ENCODE peak calls at places on chromosomes 16 and 17, in five cellular contexts. C, I, K, N and G are unnamed samples. For H3K9me3, the result is how much of the 10 kb centered on the place peaks cover.

GRCh38 chr17:376936-377863 is 24.6 kb upstream of the RPH3AL start:
- DNase-seq in C (no peak), N (no peak), K (no peak), I (peak), G (peak)

GRCh38 chr16:11624645-11625607 is 38.2 kb upstream of the LITAF start:
- DNase-seq in C (no peak), K (no peak), I (no peak), N (no peak), G (no peak)

GRCh38 chr16:48053346-48053745 is 102.4 kb downstream of the ABCC12 start:
- DNase-seq in I (no peak), N (no peak), K (no peak), C (peak), G (no peak)

GRCh38 chr17:63132509-63132911 is 166.5 kb downstream of the TANC2 start:
- DNase-seq in K (no peak), N (no peak), I (no peak), C (no peak), G (no peak)

GRCh38 chr17:67239597-67239996 is 5.4 kb downstream of the HELZ start:
- DNase-seq in I (no peak), C (no peak), N (no peak), K (no peak), G (no peak)

GRCh38 chr17:5014357-5014756 is 16.6 kb downstream of the KIF1C start:
- DNase-seq in C (no peak), K (no peak), N (no peak), I (no peak), G (no peak)

GRCh38 chr17:55614061-55614460 is 102.8 kb upstream of the SMIM36 start:
- DNase-seq in I (no peak), C (no peak), N (no peak), K (no peak), G (no peak)

GRCh38 chr16:28211758-28212531 is at the start of gene XPO6:
- DNase-seq in K (peak), I (peak), N (peak), C (peak), G (peak)

GRCh38 chr17:30958187-30958586 is 12.7 kb upstream of the RNF135 start:
- DNase-seq in K (no peak), C (no peak), I (no peak), N (no peak), G (peak)

GRCh38 chr17:28983286-28984240 is 22.3 kb downstream of the SEZ6 start:
- DNase-seq in K (no peak), I (no peak), C (no peak), N (no peak), G (peak)

GRCh38 chr17:50015146-50015545 is 20.1 kb upstream of the DLX3 start:
- DNase-seq in C (no peak), I (no peak), K (no peak), N (no peak), G (no peak)

GRCh38 chr17:63275318-63275967 is 170.7 kb downstream of the CYB561 start:
- DNase-seq in K (no peak), N (no peak), I (no peak), C (peak), G (no peak)

GRCh38 chr17:38879878-38880727 is 10.2 kb downstream of the LASP1 start:
- DNase-seq in C (peak), I (peak), K (peak), N (no peak), G (peak)

GRCh38 chr17:79424471-79425185 is 186.2 kb downstream of the RBFOX3 start:
- DNase-seq in K (no peak), C (no peak), I (no peak), N (no peak), G (no peak)

GRCh38 chr16:58198022-58198683 is at the start of gene CSNK2A2:
- DNase-seq in N (no peak), I (peak), C (peak), K (peak), G (peak)

GRCh38 chr16:58195771-58196170 is 2.1 kb downstream of the CSNK2A2 start:
- DNase-seq in I (no peak), N (no peak), K (no peak), C (no peak), G (no peak)

GRCh38 chr16:58196898-58197313 is 1.0 kb downstream of the CSNK2A2 start:
- DNase-seq in I (no peak), K (no peak), N (no peak), C (no peak), G (no peak)

GRCh38 chr16:58198739-58199411 is 969 bp upstream of the CSNK2A2 start:
- DNase-seq in K (no peak), N (no peak), I (no peak), C (no peak), G (no peak)

DNA sequence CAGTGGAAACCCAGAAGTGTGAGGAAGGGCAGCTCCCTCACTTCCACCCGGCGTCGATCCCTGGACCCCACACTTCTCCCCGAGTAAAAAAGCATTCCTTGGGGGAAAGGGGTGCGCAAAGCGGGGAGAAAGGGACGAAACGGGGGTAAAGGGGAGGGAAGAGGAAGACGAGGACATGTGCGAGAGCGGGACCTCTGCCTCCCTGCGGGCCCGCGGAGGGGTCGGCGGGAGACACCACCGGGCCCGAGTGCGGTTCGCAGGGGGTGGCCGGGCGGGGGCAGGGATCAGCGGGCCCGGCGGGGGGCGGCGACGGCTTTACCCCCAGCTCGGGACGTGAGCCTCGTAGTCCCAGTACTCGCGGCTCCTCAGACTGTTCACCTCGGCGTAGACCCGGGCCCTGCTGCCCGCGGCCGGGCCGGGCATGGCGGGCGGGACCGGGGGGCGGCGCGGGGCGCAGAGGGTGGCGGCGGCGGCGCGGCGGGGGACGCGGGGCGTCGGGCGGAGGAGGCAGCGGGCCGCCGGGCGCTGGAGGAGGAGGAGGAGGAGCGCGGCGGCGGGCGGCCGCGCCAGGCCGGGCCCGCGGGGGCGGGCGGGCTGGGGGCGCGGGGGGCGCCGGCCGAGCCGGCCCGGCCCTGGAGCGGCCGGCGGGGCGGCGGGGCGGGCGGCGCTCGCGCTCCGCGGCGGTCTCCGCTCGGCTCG is 443 bp downstream of the CSNK2A2 start:
- DNase-seq in I (peak), C (no peak), K (no peak), N (no peak), G (peak)
- H3K9me3 ChIP-seq in I (under half), C (under half), K (under half), N (under half), G (under half)

DNA sequence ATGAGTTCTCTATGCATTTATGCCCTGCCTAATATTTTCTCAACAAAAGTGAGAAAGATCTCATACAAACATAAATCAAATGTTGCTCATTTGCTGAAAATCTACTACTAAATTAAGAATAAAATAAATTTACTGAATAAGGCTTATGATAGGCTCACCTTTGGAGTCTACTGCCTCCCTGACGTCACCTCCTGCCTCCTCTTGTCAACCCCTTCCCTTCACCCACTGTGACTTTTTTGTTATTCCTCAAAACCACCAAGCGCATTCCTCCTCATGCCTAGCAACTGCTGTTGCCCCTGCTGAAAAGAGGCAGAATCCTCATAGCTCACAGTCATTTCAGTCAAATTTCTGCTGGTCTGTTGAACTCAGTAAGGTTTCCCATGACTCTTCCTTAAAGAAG is 2422.2 kb downstream of the TP53TG3F start:
- DNase-seq in I (no peak), N (no peak), K (no peak), C (no peak), G (no peak)
- H3K9me3 ChIP-seq in I (under half), N (under half), K (under half), C (under half), G (under half)

DNA sequence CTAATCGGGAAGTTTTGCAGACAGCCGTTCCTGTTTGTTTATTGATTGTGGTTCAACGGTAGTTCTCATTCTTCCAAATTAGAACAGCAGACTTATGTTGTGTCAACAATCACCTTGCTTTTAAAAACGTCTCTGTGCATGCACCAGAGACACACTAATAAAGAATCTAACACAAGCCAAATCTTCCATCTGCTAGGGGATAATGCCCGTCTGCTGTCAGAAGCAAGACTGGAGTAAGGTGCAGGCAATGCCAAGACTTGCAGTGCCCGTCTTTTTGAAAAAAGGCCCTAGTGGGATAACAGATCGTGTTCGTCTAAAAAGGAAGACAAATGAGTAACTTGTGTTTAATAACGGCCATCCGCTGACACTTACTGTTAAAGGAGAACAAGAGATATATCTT is 158.4 kb downstream of the KCNJ2 start:
- DNase-seq in K (no peak), I (no peak), N (no peak), C (no peak), G (no peak)
- H3K9me3 ChIP-seq in K (under half), I (under half), N (under half), C (under half), G (under half)

GRCh38 chr16:35637683-35638082 is 2178.3 kb downstream of the TP53TG3F start:
- DNase-seq in C (no peak), N (no peak), K (no peak), I (no peak), G (no peak)
- H3K9me3 ChIP-seq in C (under half), N (under half), K (under half), I (under half), G (under half)

GRCh38 chr17:51961689-51962088 is 196.8 kb downstream of the CA10 start:
- DNase-seq in K (no peak), I (no peak), N (no peak), C (no peak), G (peak)
- H3K9me3 ChIP-seq in K (under half), I (under half), N (under half), C (under half), G (under half)

GRCh38 chr17:69796093-69796492 is 278.9 kb upstream of the KCNJ16 start:
- DNase-seq in C (no peak), K (no peak), N (no peak), I (no peak), G (no peak)

GRCh38 chr17:69802045-69802740 is 272.8 kb upstream of the KCNJ16 start:
- DNase-seq in N (no peak), K (no peak), I (no peak), C (no peak), G (no peak)

GRCh38 chr17:69800870-69801269 is 274.2 kb upstream of the KCNJ16 start:
- DNase-seq in N (no peak), I (no peak), K (no peak), C (no peak), G (no peak)

GRCh38 chr17:69801368-69801767 is 273.7 kb upstream of the KCNJ16 start:
- DNase-seq in C (no peak), N (no peak), I (no peak), K (no peak), G (no peak)
- H3K9me3 ChIP-seq in C (under half), N (under half), I (under half), K (under half), G (under half)

DNA sequence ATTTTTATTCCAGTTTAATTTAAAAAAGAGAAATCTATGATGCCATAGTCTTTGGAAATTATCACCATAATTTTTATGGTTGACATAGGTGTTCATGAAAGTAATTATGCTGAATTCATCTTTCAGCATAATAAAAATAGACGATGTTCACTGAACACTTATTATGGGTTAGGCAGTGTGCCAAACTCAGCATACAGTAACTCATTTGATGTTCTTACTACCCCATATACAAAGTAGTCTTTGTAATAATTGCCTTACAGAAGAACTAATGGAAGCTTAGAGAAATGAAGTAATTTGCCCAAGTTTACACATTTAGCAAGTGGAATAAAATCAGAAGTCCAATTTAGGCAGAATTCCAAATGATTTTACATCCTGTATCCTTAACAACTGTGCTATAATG is 852.2 kb upstream of the GOT2 start:
- DNase-seq in K (no peak), I (no peak), C (no peak), N (no peak), G (no peak)
- H3K9me3 ChIP-seq in K (under half), I (under half), C (under half), N (under half), G (under half)

DNA sequence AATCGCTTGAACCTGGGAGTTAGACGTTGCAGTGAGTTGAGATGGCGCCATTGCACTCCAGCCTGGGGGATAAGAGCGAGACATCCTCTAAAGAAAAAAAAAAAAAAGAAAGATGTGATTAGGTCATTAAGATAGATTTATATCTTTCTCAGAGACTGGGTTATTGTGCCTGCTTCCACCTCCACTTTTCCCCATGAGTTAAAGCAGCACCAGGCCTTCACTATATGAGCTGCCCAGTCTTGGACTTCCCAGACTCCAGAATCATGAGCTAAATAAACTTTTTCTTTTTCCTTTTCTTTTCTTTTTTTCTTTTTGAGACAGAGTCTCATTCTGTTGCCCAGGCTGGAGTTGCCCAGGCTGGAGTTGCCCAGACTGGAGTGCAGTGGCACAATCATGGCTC is 19.4 kb upstream of the CDH1 start:
- DNase-seq in N (no peak), I (no peak), K (no peak), C (no peak), G (no peak)
- H3K9me3 ChIP-seq in N (under half), I (under half), K (under half), C (under half), G (under half)